ENCODE peak calls at places on chromosomes 1 and 21, in nine cellular contexts. One of them, this sample, is unnamed.

GRCh38 chr1:203628185-203628996 is 1.8 kb downstream of the ATP2B4 start:
- DNase-seq in NCI-H69: peak
- DNase-seq in lower leg skin: peak
- DNase-seq in stimulated activated CD8-positive, alpha-beta memory T cell treated with anti-CD3 and anti-CD28 coated beads, Interleukin-2, amount 100 ng/mL, for 48 hours: no peak
- DNase-seq in OCI-LY7: no peak
- DNase-seq in activated T-cell treated with anti-CD3 and anti-CD28 coated beads for 1 hour: no peak
- DNase-seq in cardiac fibroblast: peak
- DNase-seq in SK-N-MC: no peak
- DNase-seq in NCI-H1436: no peak
- DNase-seq in this sample: peak

GRCh38 chr1:47575855-47576757 is 138.3 kb downstream of the FOXD2 start:
- DNase-seq in NCI-H69: no peak
- DNase-seq in lower leg skin: peak
- DNase-seq in stimulated activated CD8-positive, alpha-beta memory T cell treated with anti-CD3 and anti-CD28 coated beads, Interleukin-2, amount 100 ng/mL, for 48 hours: no peak
- DNase-seq in OCI-LY7: no peak
- DNase-seq in activated T-cell treated with anti-CD3 and anti-CD28 coated beads for 1 hour: no peak
- DNase-seq in cardiac fibroblast: no peak
- DNase-seq in SK-N-MC: no peak
- DNase-seq in NCI-H1436: no peak
- DNase-seq in this sample: no peak

GRCh38 chr1:184953600-184954219 is 20.6 kb downstream of the NIBAN1 start:
- DNase-seq in NCI-H69: no peak
- DNase-seq in lower leg skin: no peak
- DNase-seq in stimulated activated CD8-positive, alpha-beta memory T cell treated with anti-CD3 and anti-CD28 coated beads, Interleukin-2, amount 100 ng/mL, for 48 hours: no peak
- DNase-seq in OCI-LY7: no peak
- DNase-seq in activated T-cell treated with anti-CD3 and anti-CD28 coated beads for 1 hour: no peak
- DNase-seq in cardiac fibroblast: peak
- DNase-seq in SK-N-MC: no peak
- DNase-seq in NCI-H1436: no peak
- DNase-seq in this sample: no peak

GRCh38 chr1:104991702-104992101 is 1242.0 kb downstream of the AMY1C start:
- DNase-seq in NCI-H69: peak
- DNase-seq in lower leg skin: no peak
- DNase-seq in stimulated activated CD8-positive, alpha-beta memory T cell treated with anti-CD3 and anti-CD28 coated beads, Interleukin-2, amount 100 ng/mL, for 48 hours: no peak
- DNase-seq in OCI-LY7: no peak
- DNase-seq in activated T-cell treated with anti-CD3 and anti-CD28 coated beads for 1 hour: no peak
- DNase-seq in cardiac fibroblast: no peak
- DNase-seq in SK-N-MC: peak
- DNase-seq in NCI-H1436: peak
- DNase-seq in this sample: no peak

GRCh38 chr1:211680752-211681327 is 5.4 kb upstream of the NEK2 start:
- DNase-seq in NCI-H69: peak
- DNase-seq in lower leg skin: no peak
- DNase-seq in stimulated activated CD8-positive, alpha-beta memory T cell treated with anti-CD3 and anti-CD28 coated beads, Interleukin-2, amount 100 ng/mL, for 48 hours: peak
- DNase-seq in OCI-LY7: peak
- DNase-seq in activated T-cell treated with anti-CD3 and anti-CD28 coated beads for 1 hour: peak
- DNase-seq in cardiac fibroblast: peak
- DNase-seq in SK-N-MC: peak
- DNase-seq in NCI-H1436: peak
- DNase-seq in this sample: no peak

GRCh38 chr1:203311368-203312301 is 6.3 kb downstream of the BTG2 start:
- DNase-seq in NCI-H69: no peak
- DNase-seq in lower leg skin: no peak
- DNase-seq in stimulated activated CD8-positive, alpha-beta memory T cell treated with anti-CD3 and anti-CD28 coated beads, Interleukin-2, amount 100 ng/mL, for 48 hours: no peak
- DNase-seq in OCI-LY7: peak
- DNase-seq in activated T-cell treated with anti-CD3 and anti-CD28 coated beads for 1 hour: no peak
- DNase-seq in cardiac fibroblast: no peak
- DNase-seq in SK-N-MC: no peak
- DNase-seq in NCI-H1436: no peak
- DNase-seq in this sample: no peak

GRCh38 chr1:208184993-208185703 is 59.0 kb downstream of the PLXNA2 start:
- DNase-seq in NCI-H69: no peak
- DNase-seq in lower leg skin: no peak
- DNase-seq in stimulated activated CD8-positive, alpha-beta memory T cell treated with anti-CD3 and anti-CD28 coated beads, Interleukin-2, amount 100 ng/mL, for 48 hours: no peak
- DNase-seq in OCI-LY7: no peak
- DNase-seq in activated T-cell treated with anti-CD3 and anti-CD28 coated beads for 1 hour: no peak
- DNase-seq in cardiac fibroblast: peak
- DNase-seq in SK-N-MC: no peak
- DNase-seq in NCI-H1436: no peak
- DNase-seq in this sample: no peak

GRCh38 chr1:201790261-201790660 is 38.7 kb upstream of the IPO9 start:
- DNase-seq in NCI-H69: peak
- DNase-seq in lower leg skin: no peak
- DNase-seq in stimulated activated CD8-positive, alpha-beta memory T cell treated with anti-CD3 and anti-CD28 coated beads, Interleukin-2, amount 100 ng/mL, for 48 hours: no peak
- DNase-seq in OCI-LY7: no peak
- DNase-seq in activated T-cell treated with anti-CD3 and anti-CD28 coated beads for 1 hour: no peak
- DNase-seq in cardiac fibroblast: peak
- DNase-seq in SK-N-MC: no peak
- DNase-seq in NCI-H1436: no peak
- DNase-seq in this sample: no peak

GRCh38 chr1:235320521-235321179 is 7.3 kb downstream of the ARID4B start:
- DNase-seq in NCI-H69: no peak
- DNase-seq in lower leg skin: no peak
- DNase-seq in stimulated activated CD8-positive, alpha-beta memory T cell treated with anti-CD3 and anti-CD28 coated beads, Interleukin-2, amount 100 ng/mL, for 48 hours: no peak
- DNase-seq in OCI-LY7: no peak
- DNase-seq in activated T-cell treated with anti-CD3 and anti-CD28 coated beads for 1 hour: no peak
- DNase-seq in cardiac fibroblast: no peak
- DNase-seq in SK-N-MC: no peak
- DNase-seq in NCI-H1436: no peak
- DNase-seq in this sample: no peak

GRCh38 chr1:201946224-201946908 is at the start of gene LMOD1:
- DNase-seq in NCI-H69: peak
- DNase-seq in lower leg skin: peak
- DNase-seq in stimulated activated CD8-positive, alpha-beta memory T cell treated with anti-CD3 and anti-CD28 coated beads, Interleukin-2, amount 100 ng/mL, for 48 hours: no peak
- DNase-seq in OCI-LY7: no peak
- DNase-seq in activated T-cell treated with anti-CD3 and anti-CD28 coated beads for 1 hour: no peak
- DNase-seq in cardiac fibroblast: peak
- DNase-seq in SK-N-MC: no peak
- DNase-seq in NCI-H1436: peak
- DNase-seq in this sample: peak

GRCh38 chr1:50421366-50421748 is 1.9 kb downstream of the DMRTA2 start:
- DNase-seq in NCI-H69: no peak
- DNase-seq in lower leg skin: no peak
- DNase-seq in stimulated activated CD8-positive, alpha-beta memory T cell treated with anti-CD3 and anti-CD28 coated beads, Interleukin-2, amount 100 ng/mL, for 48 hours: no peak
- DNase-seq in OCI-LY7: no peak
- DNase-seq in activated T-cell treated with anti-CD3 and anti-CD28 coated beads for 1 hour: no peak
- DNase-seq in cardiac fibroblast: no peak
- DNase-seq in SK-N-MC: no peak
- DNase-seq in NCI-H1436: no peak
- DNase-seq in this sample: no peak

GRCh38 chr1:216388558-216388957 is 34.7 kb downstream of the USH2A start:
- DNase-seq in NCI-H69: peak
- DNase-seq in lower leg skin: no peak
- DNase-seq in stimulated activated CD8-positive, alpha-beta memory T cell treated with anti-CD3 and anti-CD28 coated beads, Interleukin-2, amount 100 ng/mL, for 48 hours: no peak
- DNase-seq in OCI-LY7: no peak
- DNase-seq in activated T-cell treated with anti-CD3 and anti-CD28 coated beads for 1 hour: no peak
- DNase-seq in cardiac fibroblast: no peak
- DNase-seq in SK-N-MC: no peak
- DNase-seq in NCI-H1436: no peak
- DNase-seq in this sample: no peak

GRCh38 chr1:225945564-225945963 is 4.5 kb upstream of the LEFTY2 start:
- DNase-seq in NCI-H69: no peak
- DNase-seq in lower leg skin: no peak
- DNase-seq in stimulated activated CD8-positive, alpha-beta memory T cell treated with anti-CD3 and anti-CD28 coated beads, Interleukin-2, amount 100 ng/mL, for 48 hours: no peak
- DNase-seq in OCI-LY7: no peak
- DNase-seq in activated T-cell treated with anti-CD3 and anti-CD28 coated beads for 1 hour: no peak
- DNase-seq in cardiac fibroblast: no peak
- DNase-seq in SK-N-MC: no peak
- DNase-seq in NCI-H1436: no peak
- DNase-seq in this sample: no peak

GRCh38 chr1:212179394-212180076 is 105.7 kb upstream of the PPP2R5A start:
- DNase-seq in NCI-H69: no peak
- DNase-seq in lower leg skin: no peak
- DNase-seq in stimulated activated CD8-positive, alpha-beta memory T cell treated with anti-CD3 and anti-CD28 coated beads, Interleukin-2, amount 100 ng/mL, for 48 hours: no peak
- DNase-seq in OCI-LY7: no peak
- DNase-seq in activated T-cell treated with anti-CD3 and anti-CD28 coated beads for 1 hour: no peak
- DNase-seq in cardiac fibroblast: peak
- DNase-seq in SK-N-MC: no peak
- DNase-seq in NCI-H1436: no peak
- DNase-seq in this sample: no peak

GRCh38 chr1:32539584-32540571 is 651 bp downstream of the ZBTB8A start:
- DNase-seq in NCI-H69: peak
- DNase-seq in lower leg skin: peak
- DNase-seq in stimulated activated CD8-positive, alpha-beta memory T cell treated with anti-CD3 and anti-CD28 coated beads, Interleukin-2, amount 100 ng/mL, for 48 hours: no peak
- DNase-seq in OCI-LY7: peak
- DNase-seq in activated T-cell treated with anti-CD3 and anti-CD28 coated beads for 1 hour: no peak
- DNase-seq in cardiac fibroblast: peak
- DNase-seq in SK-N-MC: no peak
- DNase-seq in NCI-H1436: peak
- DNase-seq in this sample: peak

GRCh38 chr1:91997607-91998195 is 32.1 kb upstream of the EPHX4 start:
- DNase-seq in NCI-H69: peak
- DNase-seq in lower leg skin: no peak
- DNase-seq in stimulated activated CD8-positive, alpha-beta memory T cell treated with anti-CD3 and anti-CD28 coated beads, Interleukin-2, amount 100 ng/mL, for 48 hours: peak
- DNase-seq in OCI-LY7: peak
- DNase-seq in activated T-cell treated with anti-CD3 and anti-CD28 coated beads for 1 hour: peak
- DNase-seq in cardiac fibroblast: peak
- DNase-seq in SK-N-MC: peak
- DNase-seq in NCI-H1436: peak
- DNase-seq in this sample: no peak

GRCh38 chr1:173269490-173270230 is 62.5 kb upstream of the TNFSF4 start:
- DNase-seq in NCI-H69: no peak
- DNase-seq in lower leg skin: no peak
- DNase-seq in stimulated activated CD8-positive, alpha-beta memory T cell treated with anti-CD3 and anti-CD28 coated beads, Interleukin-2, amount 100 ng/mL, for 48 hours: no peak
- DNase-seq in OCI-LY7: no peak
- DNase-seq in activated T-cell treated with anti-CD3 and anti-CD28 coated beads for 1 hour: no peak
- DNase-seq in cardiac fibroblast: peak
- DNase-seq in SK-N-MC: no peak
- DNase-seq in NCI-H1436: no peak
- DNase-seq in this sample: no peak

GRCh38 chr1:31815752-31816484 is at the start of gene SPOCD1:
- DNase-seq in NCI-H69: peak
- DNase-seq in lower leg skin: peak
- DNase-seq in stimulated activated CD8-positive, alpha-beta memory T cell treated with anti-CD3 and anti-CD28 coated beads, Interleukin-2, amount 100 ng/mL, for 48 hours: peak
- DNase-seq in OCI-LY7: peak
- DNase-seq in activated T-cell treated with anti-CD3 and anti-CD28 coated beads for 1 hour: peak
- DNase-seq in cardiac fibroblast: peak
- DNase-seq in SK-N-MC: no peak
- DNase-seq in NCI-H1436: peak
- DNase-seq in this sample: peak

GRCh38 chr21:31284797-31285397 is 59.2 kb downstream of the TIAM1 start:
- DNase-seq in NCI-H69: peak
- DNase-seq in lower leg skin: no peak
- DNase-seq in stimulated activated CD8-positive, alpha-beta memory T cell treated with anti-CD3 and anti-CD28 coated beads, Interleukin-2, amount 100 ng/mL, for 48 hours: no peak
- DNase-seq in OCI-LY7: no peak
- DNase-seq in activated T-cell treated with anti-CD3 and anti-CD28 coated beads for 1 hour: no peak
- DNase-seq in cardiac fibroblast: peak
- DNase-seq in SK-N-MC: no peak
- DNase-seq in NCI-H1436: no peak
- DNase-seq in this sample: no peak

GRCh38 chr1:207825719-207826556 is 74.1 kb downstream of the CD46 start:
- DNase-seq in NCI-H69: no peak
- DNase-seq in lower leg skin: peak
- DNase-seq in stimulated activated CD8-positive, alpha-beta memory T cell treated with anti-CD3 and anti-CD28 coated beads, Interleukin-2, amount 100 ng/mL, for 48 hours: peak
- DNase-seq in OCI-LY7: peak
- DNase-seq in activated T-cell treated with anti-CD3 and anti-CD28 coated beads for 1 hour: peak
- DNase-seq in cardiac fibroblast: peak
- DNase-seq in SK-N-MC: no peak
- DNase-seq in NCI-H1436: no peak
- DNase-seq in this sample: no peak

GRCh38 chr1:42214447-42214871 is 49.9 kb upstream of the GUCA2A start:
- DNase-seq in NCI-H69: peak
- DNase-seq in lower leg skin: no peak
- DNase-seq in stimulated activated CD8-positive, alpha-beta memory T cell treated with anti-CD3 and anti-CD28 coated beads, Interleukin-2, amount 100 ng/mL, for 48 hours: no peak
- DNase-seq in OCI-LY7: no peak
- DNase-seq in activated T-cell treated with anti-CD3 and anti-CD28 coated beads for 1 hour: no peak
- DNase-seq in cardiac fibroblast: peak
- DNase-seq in SK-N-MC: no peak
- DNase-seq in NCI-H1436: no peak
- DNase-seq in this sample: no peak

GRCh38 chr1:183642166-183642565 is 6.6 kb upstream of the ARPC5 start:
- DNase-seq in NCI-H69: no peak
- DNase-seq in lower leg skin: no peak
- DNase-seq in stimulated activated CD8-positive, alpha-beta memory T cell treated with anti-CD3 and anti-CD28 coated beads, Interleukin-2, amount 100 ng/mL, for 48 hours: no peak
- DNase-seq in OCI-LY7: no peak
- DNase-seq in activated T-cell treated with anti-CD3 and anti-CD28 coated beads for 1 hour: no peak
- DNase-seq in cardiac fibroblast: no peak
- DNase-seq in SK-N-MC: no peak
- DNase-seq in NCI-H1436: no peak
- DNase-seq in this sample: no peak

GRCh38 chr1:177340601-177341067 is 169.9 kb downstream of the BRINP2 start:
- DNase-seq in NCI-H69: no peak
- DNase-seq in lower leg skin: no peak
- DNase-seq in stimulated activated CD8-positive, alpha-beta memory T cell treated with anti-CD3 and anti-CD28 coated beads, Interleukin-2, amount 100 ng/mL, for 48 hours: no peak
- DNase-seq in OCI-LY7: no peak
- DNase-seq in activated T-cell treated with anti-CD3 and anti-CD28 coated beads for 1 hour: no peak
- DNase-seq in cardiac fibroblast: no peak
- DNase-seq in SK-N-MC: no peak
- DNase-seq in NCI-H1436: no peak
- DNase-seq in this sample: no peak

GRCh38 chr1:156623946-156624813 is 5.0 kb downstream of the HAPLN2 start:
- DNase-seq in NCI-H69: peak
- DNase-seq in lower leg skin: peak
- DNase-seq in stimulated activated CD8-positive, alpha-beta memory T cell treated with anti-CD3 and anti-CD28 coated beads, Interleukin-2, amount 100 ng/mL, for 48 hours: no peak
- DNase-seq in OCI-LY7: no peak
- DNase-seq in activated T-cell treated with anti-CD3 and anti-CD28 coated beads for 1 hour: no peak
- DNase-seq in cardiac fibroblast: peak
- DNase-seq in SK-N-MC: no peak
- DNase-seq in NCI-H1436: peak
- DNase-seq in this sample: no peak

GRCh38 chr1:119647228-119647733 is 785 bp downstream of the ZNF697 start:
- DNase-seq in NCI-H69: no peak
- DNase-seq in lower leg skin: peak
- DNase-seq in stimulated activated CD8-positive, alpha-beta memory T cell treated with anti-CD3 and anti-CD28 coated beads, Interleukin-2, amount 100 ng/mL, for 48 hours: no peak
- DNase-seq in OCI-LY7: no peak
- DNase-seq in activated T-cell treated with anti-CD3 and anti-CD28 coated beads for 1 hour: no peak
- DNase-seq in cardiac fibroblast: no peak
- DNase-seq in SK-N-MC: no peak
- DNase-seq in NCI-H1436: no peak
- DNase-seq in this sample: no peak

GRCh38 chr21:36700961-36701911 is 2.3 kb downstream of the SIM2 start:
- DNase-seq in NCI-H69: no peak
- DNase-seq in lower leg skin: peak
- DNase-seq in stimulated activated CD8-positive, alpha-beta memory T cell treated with anti-CD3 and anti-CD28 coated beads, Interleukin-2, amount 100 ng/mL, for 48 hours: no peak
- DNase-seq in OCI-LY7: no peak
- DNase-seq in activated T-cell treated with anti-CD3 and anti-CD28 coated beads for 1 hour: no peak
- DNase-seq in cardiac fibroblast: no peak
- DNase-seq in SK-N-MC: no peak
- DNase-seq in NCI-H1436: no peak
- DNase-seq in this sample: no peak

This sample was measured in mesothelial cell of epicardium.